ENCODE peak calls at places on chromosomes 16 and 17, in six cellular contexts. L is posterior vena cava, K is NCI-H1105, Z is astrocyte of the spinal cord, S is NCI-H1436 treated with DMSO at 0.1 percent for 48 hours, C is body of pancreas. T is an unnamed sample.
A peak's percentile ranks its signal among the peaks of the same experiment; 100 is the strongest.

GRCh38 chr17:82531431-82531881 is 11.9 kb downstream of the FOXK2 start:
- DNase-seq in L (no peak), K (no peak), Z (peak; percentile 78), S (no peak), C (no peak), T (no peak)

GRCh38 chr16:89031715-89032659 is 55.0 kb upstream of the CBFA2T3 start:
- DNase-seq in L (peak; percentile 85), K (no peak), Z (no peak), S (no peak), C (no peak), T (no peak)

GRCh38 chr16:30377812-30378235 is 3.2 kb downstream of the MYL11 start:
- DNase-seq in L (peak; percentile 98), K (peak; percentile 77), Z (peak; percentile 86), S (peak; percentile 66), C (peak; percentile 87), T (peak; percentile 82)

GRCh38 chr16:17312100-17312732 is 158.5 kb downstream of the XYLT1 start:
- DNase-seq in L (no peak), K (no peak), Z (no peak), S (no peak), C (peak; percentile 89), T (no peak)

GRCh38 chr16:12229759-12230594 is 253.4 kb downstream of the SNX29 start:
- DNase-seq in L (no peak), K (peak; percentile 41), Z (peak; percentile 29), S (no peak), C (no peak), T (no peak)

GRCh38 chr16:78353610-78354009 is 254.2 kb downstream of the WWOX start:
- DNase-seq in L (no peak), K (peak; percentile 45), Z (no peak), S (no peak), C (peak; percentile 15), T (no peak)

GRCh38 chr17:79036609-79037008 is 12.6 kb downstream of the C1QTNF1 start:
- DNase-seq in L (peak; percentile 57), K (no peak), Z (peak; percentile 74), S (no peak), C (no peak), T (no peak)

GRCh38 chr17:47253541-47254402 is at the start of gene ITGB3:
- DNase-seq in L (peak; percentile 93), K (peak; percentile 25), Z (peak; percentile 54), S (no peak), C (peak; percentile 72), T (peak; percentile 88)

GRCh38 chr17:37700881-37701280 is 44.0 kb downstream of the HNF1B start:
- DNase-seq in L (no peak), K (no peak), Z (no peak), S (no peak), C (no peak), T (no peak)

GRCh38 chr17:29577778-29578211 is 9.3 kb downstream of the TP53I13 start:
- DNase-seq in L (peak; percentile 85), K (no peak), Z (no peak), S (no peak), C (peak; percentile 13), T (peak; percentile 6)

GRCh38 chr16:31177136-31177535 is 2.8 kb upstream of the FUS start:
- DNase-seq in L (peak; percentile 41), K (no peak), Z (peak; percentile 82), S (no peak), C (no peak), T (no peak)

GRCh38 chr17:17682293-17682736 is 1.1 kb downstream of the RAI1 start:
- DNase-seq in L (peak; percentile 86), K (peak; percentile 22), Z (no peak), S (no peak), C (peak; percentile 53), T (peak; percentile 41)

T was measured in nephron progenitor cell.